ENCODE peak calls at places on chromosomes 3 and 15, in nine cellular contexts. B is dermis microvascular lymphatic vessel endothelial cell, J is HL-60, R is dermis blood vessel endothelial cell, O is testis, Y is NCI-H1436, V is amniotic stem cell, S is HuH-7, N is mucosa of gallbladder. I is an unnamed sample.

GRCh38 chr15:61421938-61422337 is 192.8 kb upstream of the RORA start:
- DNase-seq in B (no peak), J (no peak), R (no peak), O (no peak), Y (no peak), V (no peak), S (no peak), N (peak), I (no peak)

GRCh38 chr3:186021673-186022362 is 84.0 kb upstream of the TRA2B start:
- DNase-seq in B (no peak), J (no peak), R (no peak), O (no peak), Y (no peak), V (peak), S (no peak), N (no peak), I (no peak)

GRCh38 chr3:23760871-23761373 is 44.8 kb upstream of the UBE2E1 start:
- DNase-seq in B (no peak), J (peak), R (no peak), O (no peak), Y (no peak), V (no peak), S (no peak), N (no peak), I (peak)

GRCh38 chr3:190261015-190261414 is 61.2 kb downstream of the CLDN1 start:
- DNase-seq in B (no peak), J (no peak), R (no peak), O (peak), Y (no peak), V (no peak), S (no peak), N (no peak), I (no peak)

GRCh38 chr15:73851679-73852078 is 21.7 kb upstream of the TBC1D21 start:
- DNase-seq in B (peak), J (peak), R (peak), O (peak), Y (no peak), V (peak), S (peak), N (peak), I (peak)

GRCh38 chr3:154538566-154539360 is 108.8 kb upstream of the GPR149 start:
- DNase-seq in B (no peak), J (no peak), R (no peak), O (no peak), Y (no peak), V (no peak), S (no peak), N (no peak), I (no peak)

GRCh38 chr3:25872200-25872877 is 82.4 kb downstream of the OXSM start:
- DNase-seq in B (no peak), J (no peak), R (no peak), O (no peak), Y (no peak), V (no peak), S (no peak), N (no peak), I (no peak)

GRCh38 chr3:127151992-127152391 is 40.9 kb upstream of the PRR23E start:
- DNase-seq in B (no peak), J (no peak), R (no peak), O (no peak), Y (no peak), V (no peak), S (no peak), N (no peak), I (no peak)

GRCh38 chr15:61169904-61170695 is 59.0 kb downstream of the RORA start:
- DNase-seq in B (no peak), J (no peak), R (no peak), O (no peak), Y (no peak), V (no peak), S (no peak), N (no peak), I (peak)

GRCh38 chr3:99872633-99873254 is 55.1 kb downstream of the CMSS1 start:
- DNase-seq in B (no peak), J (no peak), R (peak), O (no peak), Y (no peak), V (no peak), S (no peak), N (no peak), I (no peak)

GRCh38 chr15:43498988-43499387 is 6.0 kb upstream of the TP53BP1 start:
- DNase-seq in B (no peak), J (no peak), R (no peak), O (no peak), Y (no peak), V (no peak), S (no peak), N (no peak), I (no peak)

GRCh38 chr3:149581248-149581647 is 76.6 kb downstream of the WWTR1 start:
- DNase-seq in B (no peak), J (no peak), R (no peak), O (no peak), Y (no peak), V (no peak), S (no peak), N (no peak), I (no peak)

GRCh38 chr15:95025924-95026728 is 794.8 kb downstream of the MCTP2 start:
- DNase-seq in B (peak), J (peak), R (peak), O (peak), Y (no peak), V (peak), S (peak), N (peak), I (peak)

GRCh38 chr3:184525337-184526157 is 36.0 kb upstream of the EPHB3 start:
- DNase-seq in B (peak), J (no peak), R (peak), O (no peak), Y (no peak), V (no peak), S (no peak), N (no peak), I (no peak)

GRCh38 chr3:56023546-56023945 is 444.7 kb downstream of the ERC2 start:
- DNase-seq in B (no peak), J (no peak), R (no peak), O (no peak), Y (no peak), V (no peak), S (no peak), N (no peak), I (no peak)

GRCh38 chr15:101498731-101499480 is 9.4 kb upstream of the PCSK6 start:
- DNase-seq in B (no peak), J (no peak), R (no peak), O (no peak), Y (no peak), V (no peak), S (no peak), N (peak), I (no peak)

GRCh38 chr15:83178869-83179325 is 28.7 kb downstream of the HDGFL3 start:
- DNase-seq in B (no peak), J (no peak), R (no peak), O (no peak), Y (no peak), V (no peak), S (no peak), N (no peak), I (no peak)